ENCODE peak calls at places on chromosomes 2 and 18, in five cellular contexts. One of them, this sample, is unnamed.

GRCh38 chr18:58288922-58289797 is 245.1 kb downstream of the NEDD4L start:
- DNase-seq in HepG2: no peak
- DNase-seq in K562: no peak
- DNase-seq in H1: no peak
- DNase-seq in GM12878: no peak
- DNase-seq in this sample: no peak

GRCh38 chr18:78554944-78555608 is 424.5 kb upstream of the SALL3 start:
- DNase-seq in H1: no peak
- DNase-seq in K562: no peak
- DNase-seq in GM12878: no peak
- DNase-seq in HepG2: no peak
- DNase-seq in this sample: no peak

GRCh38 chr2:163558286-163559009 is 177.4 kb downstream of the FIGN start:
- DNase-seq in GM12878: no peak
- DNase-seq in HepG2: no peak
- DNase-seq in H1: no peak
- DNase-seq in K562: no peak
- DNase-seq in this sample: no peak

GRCh38 chr2:53460347-53460746 is 307.3 kb upstream of the CHAC2 start:
- DNase-seq in K562: no peak
- DNase-seq in HepG2: peak
- DNase-seq in H1: no peak
- DNase-seq in GM12878: no peak
- DNase-seq in this sample: no peak

GRCh38 chr18:33817096-33817495 is 239.1 kb downstream of the ASXL3 start:
- DNase-seq in K562: no peak
- DNase-seq in H1: peak
- DNase-seq in HepG2: no peak
- DNase-seq in GM12878: no peak
- DNase-seq in this sample: no peak

GRCh38 chr2:197786010-197786877 is 1.1 kb upstream of the BOLL start:
- DNase-seq in GM12878: no peak
- DNase-seq in K562: no peak
- DNase-seq in H1: peak
- DNase-seq in HepG2: no peak
- DNase-seq in this sample: peak

GRCh38 chr2:86703704-86704370 is 16.3 kb upstream of the RMND5A start:
- DNase-seq in K562: no peak
- DNase-seq in GM12878: no peak
- DNase-seq in H1: no peak
- DNase-seq in HepG2: no peak
- DNase-seq in this sample: peak

GRCh38 chr2:42127425-42128424 is 41.4 kb upstream of the EML4 start:
- DNase-seq in HepG2: peak
- DNase-seq in H1: no peak
- DNase-seq in K562: no peak
- DNase-seq in GM12878: peak
- DNase-seq in this sample: no peak

GRCh38 chr18:72871091-72871490 is 3.3 kb upstream of the NETO1 start:
- DNase-seq in H1: no peak
- DNase-seq in HepG2: no peak
- DNase-seq in GM12878: no peak
- DNase-seq in K562: no peak
- DNase-seq in this sample: no peak
- TF ChIP-seq KDM1A in H1: no peak
- TF ChIP-seq KDM1A in HepG2: no peak
- TF ChIP-seq KDM1A in GM12878: no peak
- TF ChIP-seq KDM1A in K562: no peak
- TF ChIP-seq KDM1A in this sample: no peak

GRCh38 chr18:50315100-50315871 is 27.8 kb upstream of the CXXC1 start:
- DNase-seq in K562: no peak
- DNase-seq in HepG2: no peak
- DNase-seq in GM12878: peak
- DNase-seq in H1: no peak
- DNase-seq in this sample: no peak

GRCh38 chr18:50312296-50313030 is 25.0 kb upstream of the CXXC1 start:
- DNase-seq in HepG2: no peak
- DNase-seq in K562: no peak
- DNase-seq in GM12878: peak
- DNase-seq in H1: no peak
- DNase-seq in this sample: no peak

GRCh38 chr18:50313873-50314460 is 26.5 kb upstream of the CXXC1 start:
- DNase-seq in H1: no peak
- DNase-seq in HepG2: no peak
- DNase-seq in K562: no peak
- DNase-seq in GM12878: no peak
- DNase-seq in this sample: no peak

GRCh38 chr18:50311573-50312106 is 24.1 kb upstream of the CXXC1 start:
- DNase-seq in GM12878: no peak
- DNase-seq in H1: no peak
- DNase-seq in HepG2: no peak
- DNase-seq in K562: no peak
- DNase-seq in this sample: no peak

GRCh38 chr18:50313031-50313607 is 25.6 kb upstream of the CXXC1 start:
- DNase-seq in GM12878: peak
- DNase-seq in K562: no peak
- DNase-seq in HepG2: no peak
- DNase-seq in H1: no peak
- DNase-seq in this sample: no peak
- TF ChIP-seq POLR2A in GM12878: no peak
- TF ChIP-seq POLR2A in K562: no peak
- TF ChIP-seq POLR2A in HepG2: no peak
- TF ChIP-seq POLR2A in H1: no peak
- TF ChIP-seq POLR2A in this sample: no peak

GRCh38 chr2:97715951-97716694 is 2.7 kb downstream of the ZAP70 start:
- DNase-seq in H1: no peak
- DNase-seq in HepG2: no peak
- DNase-seq in GM12878: no peak
- DNase-seq in K562: no peak
- DNase-seq in this sample: no peak
- TF ChIP-seq KDM1A in H1: no peak
- TF ChIP-seq KDM1A in HepG2: no peak
- TF ChIP-seq KDM1A in GM12878: no peak
- TF ChIP-seq KDM1A in K562: no peak
- TF ChIP-seq KDM1A in this sample: no peak

DNA sequence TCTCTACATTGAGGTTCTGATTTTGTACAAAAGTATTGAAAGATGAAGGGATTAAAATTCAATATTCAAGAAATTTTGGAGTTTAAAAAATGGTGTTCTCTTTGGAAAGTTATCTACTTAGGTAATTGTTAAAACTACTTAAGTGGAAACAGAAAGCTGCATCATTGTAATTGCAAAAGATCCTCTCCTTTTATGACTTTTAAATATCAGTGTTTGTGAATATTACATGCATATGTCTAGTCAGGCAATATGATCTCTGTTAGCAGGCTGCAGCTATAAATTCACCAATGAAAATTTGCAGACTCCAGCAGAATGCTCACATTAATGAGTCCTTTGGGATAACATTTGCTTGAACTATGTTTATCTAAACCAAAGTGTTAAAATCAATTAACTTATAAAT is 59.3 kb upstream of the CSRNP3 start:
- DNase-seq in K562: no peak
- DNase-seq in GM12878: no peak
- DNase-seq in H1: no peak
- DNase-seq in HepG2: no peak
- DNase-seq in this sample: no peak
- TF ChIP-seq POLR2A in K562: no peak
- TF ChIP-seq POLR2A in GM12878: no peak
- TF ChIP-seq POLR2A in H1: no peak
- TF ChIP-seq POLR2A in HepG2: no peak
- TF ChIP-seq POLR2A in this sample: no peak

DNA sequence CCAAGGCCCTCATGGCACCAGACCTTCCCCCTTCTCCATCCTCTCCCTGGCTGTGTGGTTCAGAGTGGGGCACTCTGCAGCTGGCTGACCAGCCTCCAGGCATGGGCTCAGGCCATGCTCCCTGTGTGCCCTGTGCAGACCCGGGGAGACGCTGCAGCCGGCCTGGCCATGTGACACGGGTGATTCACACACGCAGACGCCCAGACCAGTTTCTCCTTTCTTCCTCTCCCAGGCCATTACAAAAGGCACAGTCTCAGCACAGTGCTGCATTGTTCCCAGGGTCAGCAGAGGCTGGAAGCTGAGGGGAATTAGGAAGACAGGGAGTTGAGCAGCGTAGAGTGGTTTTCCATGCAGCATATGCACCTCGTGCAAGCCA is 288.5 kb downstream of the TNS1 start:
- DNase-seq in K562: no peak
- DNase-seq in GM12878: no peak
- DNase-seq in H1: no peak
- DNase-seq in HepG2: peak
- DNase-seq in this sample: no peak
- TF ChIP-seq KDM1A in K562: no peak
- TF ChIP-seq KDM1A in GM12878: no peak
- TF ChIP-seq KDM1A in H1: no peak
- TF ChIP-seq KDM1A in HepG2: no peak
- TF ChIP-seq KDM1A in this sample: no peak

GRCh38 chr2:73112026-73112912 is 479 bp downstream of the RAB11FIP5 start:
- DNase-seq in GM12878: no peak
- DNase-seq in H1: no peak
- DNase-seq in HepG2: peak
- DNase-seq in K562: peak
- DNase-seq in this sample: peak
- TF ChIP-seq POLR2A in GM12878: no peak
- TF ChIP-seq POLR2A in H1: no peak
- TF ChIP-seq POLR2A in HepG2: no peak
- TF ChIP-seq POLR2A in K562: no peak
- TF ChIP-seq POLR2A in this sample: no peak

GRCh38 chr2:210086292-210086691 is 83.9 kb downstream of the RPE start:
- DNase-seq in HepG2: no peak
- DNase-seq in GM12878: no peak
- DNase-seq in H1: no peak
- DNase-seq in K562: no peak
- DNase-seq in this sample: no peak
- TF ChIP-seq KDM1A in HepG2: no peak
- TF ChIP-seq KDM1A in GM12878: no peak
- TF ChIP-seq KDM1A in H1: no peak
- TF ChIP-seq KDM1A in K562: no peak
- TF ChIP-seq KDM1A in this sample: no peak

GRCh38 chr18:50878345-50879301 is at the start of gene ME2:
- DNase-seq in GM12878: peak
- DNase-seq in HepG2: peak
- DNase-seq in K562: peak
- DNase-seq in H1: peak
- DNase-seq in this sample: peak
- TF ChIP-seq POLR2A in GM12878: peak
- TF ChIP-seq POLR2A in HepG2: peak
- TF ChIP-seq POLR2A in K562: peak
- TF ChIP-seq POLR2A in H1: peak
- TF ChIP-seq POLR2A in this sample: peak